ENCODE peak calls at places on chromosomes 11 and 22, in six cellular contexts. J, U, W, H, B and Q are unnamed samples.

GRCh38 chr11:120306519-120307242 is 18.4 kb upstream of the TLCD5 start:
- DNase-seq in H (peak; percentile 76), B (no peak), U (no peak), W (no peak), J (no peak), Q (no peak)

GRCh38 chr11:13343931-13344717 is 66.5 kb downstream of the BMAL1 start:
- DNase-seq in H (peak; percentile 69), B (peak; percentile 82), W (peak; percentile 64), J (peak; percentile 45), U (no peak), Q (no peak)

GRCh38 chr11:104918113-104918824 is 20.0 kb upstream of the CASP12 start:
- DNase-seq in U (no peak), W (no peak), B (no peak), H (no peak), J (no peak), Q (no peak)

GRCh38 chr11:86255896-86256295 is 11.3 kb downstream of the EED start:
- DNase-seq in J (no peak), B (no peak), H (no peak), W (no peak), U (peak; percentile 59), Q (no peak)

GRCh38 chr11:17208257-17208999 is 642 bp upstream of the PIK3C2A start:
- DNase-seq in U (no peak), W (peak; percentile 87), B (no peak), H (no peak), J (peak; percentile 30), Q (no peak)

GRCh38 chr22:35630891-35631290 is 13.8 kb upstream of the MB start:
- DNase-seq in U (no peak), J (no peak), B (no peak), W (no peak), H (no peak), Q (no peak)

GRCh38 chr11:2804701-2805387 is 80.7 kb downstream of the CDKN1C start:
- DNase-seq in H (no peak), U (no peak), W (no peak), B (peak; percentile 44), J (no peak), Q (no peak)

GRCh38 chr11:44159848-44160721 is 64.6 kb downstream of the EXT2 start:
- DNase-seq in H (no peak), W (no peak), B (no peak), U (no peak), J (no peak), Q (no peak)

GRCh38 chr11:119262668-119263351 is 54.1 kb downstream of the MCAM start:
- DNase-seq in H (no peak), U (peak; percentile 63), W (no peak), J (no peak), B (no peak), Q (no peak)

GRCh38 chr11:64060263-64060860 is 24.6 kb downstream of the FLRT1 start:
- DNase-seq in U (no peak), W (no peak), B (peak; percentile 65), H (no peak), J (no peak), Q (no peak)

GRCh38 chr11:132278801-132279574 is 908.6 kb downstream of the NTM start:
- DNase-seq in U (peak; percentile 4), B (no peak), W (no peak), H (no peak), J (no peak), Q (no peak)

GRCh38 chr11:44633641-44634040 is 68.2 kb downstream of the CD82 start:
- DNase-seq in B (peak; percentile 40), J (no peak), W (no peak), H (no peak), U (no peak), Q (no peak)

GRCh38 chr11:56906683-56907148 is 82.0 kb upstream of the OR5AK2 start:
- DNase-seq in W (no peak), H (no peak), B (no peak), U (no peak), J (no peak), Q (no peak)

GRCh38 chr11:43856988-43857387 is 23.6 kb upstream of the ALKBH3 start:
- DNase-seq in B (no peak), W (no peak), J (no peak), H (no peak), U (no peak), Q (no peak)

GRCh38 chr22:22830193-22830592 is 57.4 kb upstream of the IGLL5 start:
- DNase-seq in H (no peak), J (no peak), B (no peak), U (no peak), W (no peak), Q (no peak)

GRCh38 chr11:30786392-30787120 is 200.4 kb upstream of the MPPED2 start:
- DNase-seq in J (no peak), B (no peak), U (no peak), W (peak; percentile 1), H (no peak), Q (no peak)

GRCh38 chr11:78138694-78139421 is 568 bp downstream of the ALG8 start:
- DNase-seq in H (peak; percentile 63), B (no peak), U (peak; percentile 21), J (no peak), W (no peak), Q (no peak)

GRCh38 chr11:123576082-123576481 is 78.3 kb downstream of the SCN3B start:
- DNase-seq in B (no peak), U (no peak), J (no peak), H (no peak), W (no peak), Q (no peak)

GRCh38 chr11:85821636-85822035 is 10.7 kb upstream of the SYTL2 start:
- DNase-seq in U (no peak), J (no peak), H (no peak), W (no peak), B (no peak), Q (no peak)

GRCh38 chr11:64297722-64298358 is 2.3 kb upstream of the CATSPERZ start:
- DNase-seq in J (no peak), W (no peak), U (no peak), B (peak; percentile 56), H (no peak), Q (no peak)

GRCh38 chr11:75715688-75716087 is 1.9 kb upstream of the MOGAT2 start:
- DNase-seq in U (no peak), J (no peak), W (no peak), H (no peak), B (no peak), Q (no peak)

GRCh38 chr11:117443269-117444186 is 115.9 kb downstream of the CEP164 start:
- DNase-seq in H (peak; percentile 65), W (peak; percentile 40), U (no peak), J (no peak), B (peak; percentile 77), Q (no peak)

GRCh38 chr22:39138357-39138997 is 14.0 kb downstream of the CBX7 start:
- DNase-seq in H (no peak), W (no peak), J (no peak), U (no peak), B (no peak), Q (no peak)

GRCh38 chr11:22690245-22690644 is 23.8 kb downstream of the GAS2 start:
- DNase-seq in H (no peak), W (no peak), B (no peak), J (no peak), U (no peak), Q (no peak)

GRCh38 chr11:2899080-2899783 is 13.7 kb upstream of the CDKN1C start:
- DNase-seq in U (no peak), H (no peak), B (no peak), J (no peak), W (no peak), Q (no peak)

GRCh38 chr11:111363985-111364384 is 15.1 kb downstream of the POU2AF1 start:
- DNase-seq in U (no peak), H (no peak), J (no peak), B (no peak), W (no peak), Q (no peak)

GRCh38 chr11:131893103-131893502 is 522.7 kb downstream of the NTM start:
- DNase-seq in J (peak; percentile 23), B (no peak), H (no peak), W (no peak), U (peak; percentile 83), Q (peak; percentile 34)

GRCh38 chr22:46812034-46812605 is 49.7 kb downstream of the TBC1D22A start:
- DNase-seq in H (no peak), B (peak; percentile 39), J (no peak), W (no peak), U (no peak), Q (no peak)

GRCh38 chr11:34769224-34769623 is 147.0 kb downstream of the APIP start:
- DNase-seq in W (no peak), H (no peak), B (no peak), U (no peak), J (no peak), Q (no peak)

GRCh38 chr11:111063711-111064110 is 181.8 kb upstream of the POU2AF2 start:
- DNase-seq in U (no peak), W (no peak), B (no peak), J (no peak), H (no peak), Q (no peak)

GRCh38 chr11:38824573-38824972 is 2226.5 kb upstream of the RAG2 start:
- DNase-seq in J (no peak), W (peak; percentile 8), U (no peak), B (no peak), H (no peak), Q (no peak)

GRCh38 chr11:83185767-83186166 is 7.7 kb upstream of the ANKRD42 start:
- DNase-seq in U (no peak), H (no peak), J (no peak), W (no peak), B (no peak), Q (no peak)
- TF ChIP-seq POLR2AphosphoS5 in U (no peak), H (no peak), J (no peak), W (no peak), B (no peak), Q (no peak)

GRCh38 chr22:45185718-45186511 is 22.2 kb downstream of the NUP50 start:
- DNase-seq in W (no peak), J (no peak), B (no peak), U (no peak), H (no peak), Q (no peak)
- TF ChIP-seq TAF1 in W (no peak), J (no peak), B (no peak), U (no peak), H (no peak), Q (no peak)

DNA sequence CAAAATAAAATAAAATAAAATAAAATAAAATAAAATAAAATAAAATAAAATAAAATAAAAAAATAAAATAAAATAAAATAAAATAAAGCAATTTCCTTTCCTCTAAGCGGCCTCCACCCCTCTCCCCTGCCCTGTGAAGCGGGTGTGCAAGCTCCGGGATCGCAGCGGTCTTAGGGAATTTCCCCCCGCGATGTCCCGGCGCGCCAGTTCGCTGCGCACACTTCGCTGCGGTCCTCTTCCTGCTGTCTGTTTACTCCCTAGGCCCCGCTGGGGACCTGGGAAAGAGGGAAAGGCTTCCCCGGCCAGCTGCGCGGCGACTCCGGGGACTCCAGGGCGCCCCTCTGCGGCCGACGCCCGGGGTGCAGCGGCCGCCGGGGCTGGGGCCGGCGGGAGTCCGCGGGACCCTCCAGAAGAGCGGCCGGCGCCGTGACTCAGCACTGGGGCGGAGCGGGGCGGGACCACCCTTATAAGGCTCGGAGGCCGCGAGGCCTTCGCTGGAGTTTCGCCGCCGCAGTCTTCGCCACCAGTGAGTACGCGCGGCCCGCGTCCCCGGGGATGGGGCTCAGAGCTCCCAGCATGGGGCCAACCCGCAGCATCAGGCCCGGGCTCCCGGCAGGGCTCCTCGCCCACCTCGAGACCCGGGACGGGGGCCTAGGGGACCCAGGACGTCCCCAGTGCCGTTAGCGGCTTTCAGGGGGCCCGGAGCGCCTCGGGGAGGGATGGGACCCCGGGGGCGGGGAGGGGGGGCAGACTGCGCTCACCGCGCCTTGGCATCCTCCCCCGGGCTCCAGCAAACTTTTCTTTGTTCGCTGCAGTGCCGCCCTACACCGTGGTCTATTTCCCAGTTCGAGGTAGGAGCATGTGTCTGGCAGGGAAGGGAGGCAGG is at the start of gene GSTP1:
- DNase-seq in W (no peak), U (no peak), J (peak; percentile 76), H (peak; percentile 94), B (peak; percentile 92), Q (peak; percentile 79)
- TF ChIP-seq POLR2A in W (no peak), U (peak; percentile 96), J (peak; percentile 94), H (peak; percentile 95), B (peak; percentile 98), Q (peak; percentile 98)

GRCh38 chr22:32602154-32602553 is 127.5 kb downstream of the FBXO7 start:
- DNase-seq in U (no peak), B (no peak), H (no peak), W (no peak), J (no peak), Q (no peak)
- TF ChIP-seq POLR2AphosphoS5 in U (no peak), B (no peak), H (no peak), W (no peak), J (no peak), Q (no peak)